ENCODE peak calls at places on chromosome 20, in four cellular contexts. D is K562, O is H1, J is HepG2. C is an unnamed sample.

GRCh38 chr20:36218380-36219064 is 17.8 kb upstream of the AAR2 start:
- DNase-seq in D (no peak), O (no peak), J (no peak), C (no peak)

GRCh38 chr20:4898282-4898681 is 103.0 kb downstream of the SLC23A2 start:
- DNase-seq in D (no peak), O (no peak), J (no peak), C (peak)

GRCh38 chr20:54140486-54140885 is 33.3 kb downstream of the CYP24A1 start:
- DNase-seq in D (no peak), O (no peak), J (no peak), C (no peak)

GRCh38 chr20:58755751-58756524 is 63.3 kb downstream of the NPEPL1 start:
- DNase-seq in D (no peak), O (no peak), J (no peak), C (no peak)

GRCh38 chr20:46062621-46063020 is 27.1 kb downstream of the NCOA5 start:
- DNase-seq in D (no peak), O (no peak), J (no peak), C (no peak)

GRCh38 chr20:44134897-44135810 is 51.8 kb downstream of the JPH2 start:
- DNase-seq in D (no peak), O (no peak), J (no peak), C (no peak)

GRCh38 chr20:7362601-7363000 is 577.7 kb downstream of the HAO1 start:
- DNase-seq in D (no peak), O (no peak), J (no peak), C (no peak)

GRCh38 chr20:63698739-63699465 is 2.5 kb downstream of the TNFRSF6B start:
- DNase-seq in D (peak), O (no peak), J (no peak), C (peak)

GRCh38 chr20:2752631-2753455 is 47.6 kb downstream of the CPXM1 start:
- DNase-seq in D (peak), O (peak), J (peak), C (peak)

GRCh38 chr20:3710703-3711417 is 1.5 kb downstream of the SIGLEC1 start:
- DNase-seq in D (peak), O (peak), J (peak), C (peak)

GRCh38 chr20:46142124-46142523 is 24.0 kb downstream of the CD40 start:
- DNase-seq in D (no peak), O (no peak), J (no peak), C (no peak)

GRCh38 chr20:5077761-5078387 is 41.9 kb downstream of the PCNA start:
- DNase-seq in D (no peak), O (no peak), J (no peak), C (no peak)

GRCh38 chr20:35196313-35196712 is 24.4 kb downstream of the PROCR start:
- DNase-seq in D (no peak), O (no peak), J (no peak), C (no peak)

GRCh38 chr20:62519826-62520225 is 44.0 kb upstream of the GATA5 start:
- DNase-seq in D (no peak), O (no peak), J (no peak), C (no peak)

GRCh38 chr20:62524486-62524885 is 48.7 kb upstream of the GATA5 start:
- DNase-seq in D (no peak), O (no peak), J (no peak), C (no peak)

GRCh38 chr20:62522748-62523396 is 47.1 kb upstream of the GATA5 start:
- DNase-seq in D (no peak), O (no peak), J (no peak), C (no peak)

GRCh38 chr20:62525014-62525413 is 49.2 kb upstream of the GATA5 start:
- DNase-seq in D (no peak), O (no peak), J (no peak), C (no peak)

DNA sequence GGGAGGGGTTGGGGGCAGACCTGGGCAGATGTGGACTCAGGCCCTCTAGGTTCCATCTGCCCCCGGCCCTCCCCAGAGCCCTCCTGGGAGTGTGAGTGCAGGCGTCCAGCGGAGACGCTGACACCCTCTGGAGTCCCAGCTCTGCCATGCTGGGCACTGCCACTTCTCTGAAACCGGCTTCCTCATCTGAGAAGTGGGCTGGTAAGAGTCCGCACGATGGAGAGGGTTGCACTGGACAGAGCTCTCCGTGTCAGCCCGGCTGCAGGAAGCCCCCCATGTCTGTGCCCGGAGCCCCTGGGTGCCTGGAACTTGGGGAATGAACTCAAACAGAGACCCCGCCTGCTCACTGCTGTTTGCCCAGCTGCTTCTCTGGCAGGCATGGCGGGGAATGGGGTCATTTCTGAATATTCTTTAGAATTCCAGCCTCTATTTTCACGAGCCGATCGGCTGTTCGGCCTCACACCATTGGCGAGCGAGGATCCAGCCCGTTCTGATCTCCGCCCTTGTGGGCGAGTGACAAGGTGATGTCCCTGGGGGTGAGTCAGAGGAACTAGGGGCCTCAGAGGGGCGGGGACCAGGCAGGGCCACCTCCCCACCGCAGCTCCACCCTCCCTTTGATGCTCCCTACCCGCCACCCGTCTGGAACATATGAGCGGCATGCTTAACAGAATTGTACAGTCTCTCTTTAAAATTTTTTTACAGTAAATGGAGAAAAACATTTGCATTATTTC is 47.8 kb upstream of the GATA5 start:
- DNase-seq in D (peak), O (no peak), J (peak), C (peak)
- TF ChIP-seq FOSL1 in D (peak), O (no peak), J (peak), C (no peak)

GRCh38 chr20:48679011-48679410 is 148.8 kb downstream of the PREX1 start:
- DNase-seq in D (no peak), O (no peak), J (no peak), C (no peak)

GRCh38 chr20:48679603-48680002 is 148.2 kb downstream of the PREX1 start:
- DNase-seq in D (peak), O (no peak), J (no peak), C (peak)

GRCh38 chr20:48674461-48674860 is 153.3 kb downstream of the PREX1 start:
- DNase-seq in D (no peak), O (no peak), J (no peak), C (no peak)

GRCh38 chr20:48676125-48676524 is 151.7 kb downstream of the PREX1 start:
- DNase-seq in D (no peak), O (no peak), J (no peak), C (no peak)

DNA sequence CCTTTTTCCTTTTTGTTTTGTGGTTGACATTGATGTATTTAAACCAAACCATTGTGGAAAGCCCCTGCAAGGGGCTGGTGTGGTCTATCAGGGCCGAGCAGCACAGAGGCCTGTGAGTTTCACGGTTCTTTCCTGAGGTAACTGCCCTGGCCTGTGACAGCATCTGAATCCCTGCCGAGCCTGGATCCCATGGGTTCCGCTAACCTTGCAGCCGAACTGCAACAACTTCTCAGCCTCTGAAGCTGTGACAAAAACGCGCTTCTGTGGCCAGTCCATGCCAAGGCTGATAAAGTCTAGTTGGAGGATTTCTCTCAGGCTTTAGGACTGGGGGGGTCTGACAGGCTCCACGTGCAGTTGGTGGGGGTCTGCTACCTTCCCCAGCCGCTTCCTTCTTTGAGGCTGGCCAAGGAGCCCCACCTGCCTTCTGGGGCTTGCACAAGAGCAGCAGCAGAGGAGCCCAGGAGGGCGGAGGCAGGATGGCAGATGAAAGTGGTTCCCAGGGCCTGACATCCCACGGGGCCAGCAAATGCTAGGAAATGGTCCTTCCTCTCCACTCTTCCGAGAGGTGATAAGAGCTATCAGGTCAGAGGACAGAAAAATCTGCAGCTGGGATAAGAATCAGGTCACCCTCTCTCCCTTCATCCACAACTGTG is 150.9 kb downstream of the PREX1 start:
- DNase-seq in D (no peak), O (no peak), J (no peak), C (no peak)
- TF ChIP-seq CTCF in D (no peak), O (no peak), J (no peak), C (no peak)

DNA sequence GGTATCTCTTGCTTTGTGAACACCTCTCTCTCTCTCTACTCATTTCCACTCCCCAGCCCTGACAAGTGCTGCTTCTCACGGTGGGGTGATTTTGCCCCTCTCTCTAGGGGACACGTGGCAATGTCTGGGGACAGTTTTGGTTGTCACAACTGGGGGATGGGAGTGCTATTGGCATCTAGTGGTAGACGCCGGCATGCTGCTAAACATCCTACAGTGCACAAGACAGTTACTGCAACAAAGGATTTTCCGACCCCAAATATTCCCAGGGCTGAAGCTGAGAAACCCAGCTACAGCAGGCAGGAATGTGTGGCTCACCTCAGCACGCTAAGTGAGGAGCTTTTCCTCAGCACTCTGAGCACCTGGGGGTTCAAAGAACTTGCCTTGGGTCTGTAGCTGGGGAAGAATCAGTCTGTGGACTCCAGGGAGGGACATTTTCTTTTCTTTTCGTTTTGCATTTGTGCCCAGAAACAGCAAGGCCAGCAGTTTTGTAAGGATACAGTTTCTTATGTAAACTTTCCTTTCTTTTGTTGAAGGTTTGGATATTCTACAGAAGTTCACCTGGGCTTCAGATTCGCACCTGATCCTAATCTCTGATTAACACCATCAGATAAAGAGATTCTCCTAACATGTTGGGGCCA is 246.9 kb upstream of the ZFP64 start:
- DNase-seq in D (no peak), O (no peak), J (no peak), C (no peak)
- TF ChIP-seq CEBPB in D (no peak), O (no peak), J (no peak), C (no peak)

DNA sequence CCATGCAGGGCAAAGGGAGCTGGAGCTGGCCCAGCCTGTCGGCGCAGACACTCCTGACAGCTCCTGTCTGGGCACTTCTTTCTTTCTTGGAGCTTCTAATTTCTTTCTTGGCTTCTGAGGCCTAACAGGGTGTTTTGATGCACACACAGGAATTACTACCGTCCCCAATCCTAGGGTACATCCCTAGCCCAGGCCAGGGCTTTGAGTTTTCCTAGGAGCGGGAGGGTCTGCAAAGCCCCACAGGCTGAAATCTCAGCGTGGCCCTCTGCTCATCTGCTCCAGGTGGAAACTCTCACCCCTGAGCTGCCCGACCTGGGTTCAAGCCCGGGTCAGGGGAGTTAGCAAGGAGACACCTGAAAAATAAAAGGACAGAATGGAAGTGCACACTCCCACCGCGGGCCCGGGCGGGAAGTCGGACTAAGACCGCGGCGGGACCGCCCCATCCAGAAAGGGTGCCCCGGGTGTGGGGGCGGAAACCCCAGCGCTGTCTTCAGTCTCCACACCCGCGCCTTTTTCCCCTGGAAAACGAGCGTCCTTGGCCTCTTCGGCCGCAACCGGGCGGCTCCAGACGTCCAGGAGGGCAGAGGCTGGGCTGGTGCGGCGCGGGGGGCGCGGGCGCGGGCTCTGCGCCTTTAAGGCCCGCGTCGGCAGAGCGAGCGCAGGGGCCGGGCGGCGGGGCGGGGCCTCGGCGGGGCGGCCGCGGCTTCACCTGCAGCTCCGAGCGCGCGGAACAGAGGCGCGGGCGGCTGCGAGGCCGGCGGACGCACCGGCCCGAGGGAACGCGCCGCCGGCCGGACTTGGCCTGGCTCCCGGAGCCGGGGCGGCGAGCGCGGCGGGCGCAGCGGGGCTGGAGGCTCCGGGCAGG is at the start of gene CDH4:
- DNase-seq in D (no peak), O (no peak), J (no peak), C (no peak)
- TF ChIP-seq FOSL1 in D (no peak), O (no peak), J (no peak), C (no peak)

DNA sequence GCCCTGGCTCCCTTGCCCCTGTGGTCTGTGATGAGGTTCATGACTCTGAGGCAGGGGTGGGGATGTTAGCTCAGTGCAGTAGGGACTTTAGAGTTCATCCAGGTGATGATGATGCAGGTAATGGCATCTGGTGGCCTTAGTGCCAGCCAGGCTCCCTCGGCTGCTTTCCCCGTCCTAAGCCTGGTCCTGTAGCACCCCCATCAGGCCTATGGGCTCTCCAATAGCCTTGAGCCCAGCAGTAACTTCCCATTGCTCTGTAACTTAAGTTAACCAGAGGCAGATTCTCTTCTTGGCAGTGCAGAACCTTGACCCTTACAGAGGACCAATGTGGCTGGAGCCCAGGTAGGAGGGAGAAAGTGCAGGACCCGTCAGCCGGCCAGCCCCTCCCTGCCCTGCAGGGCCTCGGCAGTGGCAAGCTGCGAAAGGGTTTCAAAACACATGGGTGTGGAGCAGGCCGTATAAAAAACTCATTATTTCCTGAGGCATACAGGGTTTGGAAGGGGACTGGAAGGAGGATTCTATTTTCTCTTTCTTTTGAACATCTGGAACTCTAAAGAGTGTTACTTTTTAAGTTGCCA is 406.9 kb downstream of the CDH26 start:
- DNase-seq in D (no peak), O (peak), J (no peak), C (no peak)
- TF ChIP-seq CTCF in D (peak), O (peak), J (peak), C (no peak)